ENCODE peak calls at places on chromosomes 16 and 17, in four cellular contexts. U is HCT116, G is K562, F is HepG2. V is an unnamed sample.

GRCh38 chr17:20089795-20090547 is 80.8 kb downstream of the SPECC1 start:
- DNase-seq in U (no peak), G (no peak), F (no peak), V (no peak)

GRCh38 chr16:66315210-66315825 is 51.2 kb upstream of the CDH5 start:
- DNase-seq in U (peak; percentile 54), G (peak; percentile 74), F (peak; percentile 69), V (peak; percentile 47)

GRCh38 chr16:82755570-82756282 is 129.0 kb downstream of the CDH13 start:
- DNase-seq in U (no peak), G (no peak), F (no peak), V (no peak)

GRCh38 chr17:19461139-19461538 is 50.1 kb downstream of the RNF112 start:
- DNase-seq in U (no peak), G (no peak), F (no peak), V (no peak)

GRCh38 chr17:50979524-50979927 is 113.4 kb upstream of the TOB1 start:
- DNase-seq in U (no peak), G (peak; percentile 39), F (peak; percentile 74), V (no peak)

GRCh38 chr17:8015957-8016631 is 13.7 kb downstream of the GUCY2D start:
- DNase-seq in U (no peak), G (peak; percentile 15), F (no peak), V (no peak)

GRCh38 chr17:57410169-57410568 is 153.8 kb downstream of the MSI2 start:
- DNase-seq in U (no peak), G (no peak), F (no peak), V (no peak)

GRCh38 chr17:48131216-48131824 is 23.8 kb downstream of the SNX11 start:
- DNase-seq in U (peak; percentile 80), G (peak; percentile 81), F (peak; percentile 74), V (peak; percentile 53)

GRCh38 chr17:3557768-3558583 is at the start of gene TRPV3:
- DNase-seq in U (peak; percentile 21), G (peak; percentile 70), F (no peak), V (no peak)

GRCh38 chr16:87575027-87575804 is 27.1 kb upstream of the JPH3 start:
- DNase-seq in U (no peak), G (peak; percentile 48), F (no peak), V (no peak)

GRCh38 chr17:28796062-28796461 is 46.5 kb downstream of the FAM222B start:
- DNase-seq in U (no peak), G (no peak), F (no peak), V (no peak)

GRCh38 chr17:64323774-64324173 is 60.7 kb upstream of the TEX2 start:
- DNase-seq in U (no peak), G (no peak), F (no peak), V (no peak)

GRCh38 chr17:82884923-82885322 is 45.1 kb upstream of the ZNF750 start:
- DNase-seq in U (no peak), G (no peak), F (no peak), V (no peak)

GRCh38 chr16:77299395-77299794 is 100.2 kb downstream of the SYCE1L start:
- DNase-seq in U (no peak), G (no peak), F (no peak), V (no peak)

GRCh38 chr17:73586153-73586906 is 57.9 kb downstream of the SDK2 start:
- DNase-seq in U (no peak), G (no peak), F (no peak), V (no peak)

GRCh38 chr16:49468611-49469322 is 95.2 kb downstream of the C16orf78 start:
- DNase-seq in U (no peak), G (no peak), F (no peak), V (no peak)

GRCh38 chr16:2016407-2016922 is 3.1 kb upstream of the NPW start:
- DNase-seq in U (no peak), G (no peak), F (peak; percentile 41), V (no peak)

GRCh38 chr17:17387461-17388362 is 84.5 kb downstream of the NT5M start:
- DNase-seq in U (peak; percentile 90), G (peak; percentile 18), F (peak; percentile 77), V (no peak)

GRCh38 chr17:45313419-45313771 is 3.4 kb downstream of the MAP3K14 start:
- DNase-seq in U (no peak), G (no peak), F (no peak), V (no peak)

GRCh38 chr16:15752717-15753488 is 102.9 kb downstream of the NDE1 start:
- DNase-seq in U (no peak), G (no peak), F (no peak), V (no peak)

GRCh38 chr17:82823004-82823403 is 16.8 kb downstream of the ZNF750 start:
- DNase-seq in U (no peak), G (peak; percentile 30), F (peak; percentile 15), V (no peak)

GRCh38 chr17:17057057-17057551 is 14.8 kb downstream of the MPRIP start:
- DNase-seq in U (no peak), G (no peak), F (no peak), V (no peak)

GRCh38 chr16:31386157-31386984 is 6.8 kb upstream of the ITGAD start:
- DNase-seq in U (peak; percentile 54), G (peak; percentile 25), F (no peak), V (peak; percentile 33)

GRCh38 chr16:55146939-55147338 is 177.1 kb upstream of the IRX6 start:
- DNase-seq in U (no peak), G (no peak), F (no peak), V (no peak)

GRCh38 chr16:77596243-77596642 is 126.1 kb upstream of the NUDT7 start:
- DNase-seq in U (no peak), G (no peak), F (no peak), V (no peak)

GRCh38 chr16:25289466-25289865 is 31.8 kb upstream of the ZKSCAN2 start:
- DNase-seq in U (no peak), G (no peak), F (no peak), V (no peak)

GRCh38 chr16:51577621-51578303 is 426.7 kb upstream of the SALL1 start:
- DNase-seq in U (no peak), G (no peak), F (no peak), V (no peak)

GRCh38 chr16:87417511-87417910 is 25.4 kb downstream of the MAP1LC3B start:
- DNase-seq in U (no peak), G (no peak), F (no peak), V (no peak)

GRCh38 chr16:72857841-72858594 is 189.9 kb downstream of the ZFHX3 start:
- DNase-seq in U (no peak), G (no peak), F (no peak), V (no peak)

GRCh38 chr16:88681084-88681680 is 5.1 kb downstream of the SNAI3 start:
- DNase-seq in U (no peak), G (peak; percentile 72), F (peak; percentile 60), V (no peak)

GRCh38 chr16:88680554-88681083 is 5.7 kb downstream of the SNAI3 start:
- DNase-seq in U (no peak), G (no peak), F (no peak), V (no peak)

GRCh38 chr16:88684569-88685155 is 1.6 kb downstream of the SNAI3 start:
- DNase-seq in U (no peak), G (no peak), F (no peak), V (no peak)

GRCh38 chr16:88678224-88678979 is 7.9 kb downstream of the SNAI3 start:
- DNase-seq in U (no peak), G (no peak), F (no peak), V (no peak)

DNA sequence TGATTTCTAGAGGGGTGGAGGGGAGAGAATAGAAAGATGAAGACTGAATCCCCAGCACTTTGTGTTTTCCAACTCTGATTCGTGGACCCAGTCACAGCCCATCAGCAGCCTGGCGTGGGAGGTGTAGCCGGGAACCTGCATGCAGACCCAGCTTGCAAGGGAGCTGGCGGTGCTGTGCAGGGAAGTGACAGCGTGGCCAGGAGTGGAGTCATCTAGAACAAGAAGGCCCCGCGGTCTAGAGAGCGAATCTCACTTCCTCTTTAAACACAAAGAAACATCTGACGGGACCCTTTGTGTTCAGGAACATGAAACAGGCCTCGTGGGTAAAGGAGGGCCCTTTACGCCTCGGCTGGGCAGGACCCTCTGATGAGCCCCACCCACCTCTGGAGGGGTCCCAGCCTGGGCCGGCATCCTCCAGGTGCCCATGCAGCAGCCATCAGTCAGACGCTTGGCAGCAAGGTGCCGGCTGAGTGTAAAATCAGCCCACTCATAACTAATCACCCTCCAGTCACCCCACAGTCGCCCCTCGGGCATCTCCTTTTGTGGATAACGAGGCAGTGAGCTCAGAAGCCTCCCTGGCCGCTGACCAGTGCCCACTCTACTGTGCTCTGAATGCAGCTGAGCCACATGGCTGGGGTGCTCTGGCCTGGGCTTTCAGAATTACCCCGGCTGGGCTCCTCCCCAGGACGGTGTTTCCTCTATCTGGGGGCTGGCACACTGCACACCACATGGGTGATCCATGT is 4.4 kb downstream of the SNAI3 start:
- DNase-seq in U (no peak), G (no peak), F (no peak), V (no peak)
- TF ChIP-seq POLR2AphosphoS5 in U (no peak), G (no peak), F (no peak), V (no peak)

DNA sequence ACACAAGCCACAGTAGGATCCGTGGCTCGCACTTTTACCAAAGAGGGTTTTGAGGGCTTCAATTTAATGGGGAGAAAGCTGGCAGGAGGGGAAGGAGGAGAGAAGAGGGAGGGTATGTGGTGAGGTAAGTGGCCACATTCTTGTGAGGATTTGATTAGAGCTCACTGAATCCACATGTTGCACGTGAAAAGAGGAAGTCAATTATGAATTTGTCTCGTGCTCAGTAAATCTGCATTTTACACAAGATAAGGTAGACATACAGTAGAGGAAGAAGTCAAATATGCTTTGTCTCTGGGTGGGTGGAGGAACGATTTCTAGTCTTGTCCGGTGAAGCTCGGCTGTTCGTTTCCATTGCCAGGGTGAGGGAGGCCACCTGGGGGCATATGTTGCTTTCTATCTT is 862 bp downstream of the ZNF232 start:
- DNase-seq in U (no peak), G (peak; percentile 29), F (peak; percentile 10), V (no peak)
- TF ChIP-seq TCF7L2 in U (no peak), G (no peak), F (no peak), V (no peak)

GRCh38 chr16:89921699-89922476 is 1.3 kb upstream of the TUBB3 start:
- DNase-seq in U (peak; percentile 78), G (peak; percentile 93), F (peak; percentile 85), V (no peak)
- TF ChIP-seq REST in U (no peak), G (no peak), F (no peak), V (no peak)

DNA sequence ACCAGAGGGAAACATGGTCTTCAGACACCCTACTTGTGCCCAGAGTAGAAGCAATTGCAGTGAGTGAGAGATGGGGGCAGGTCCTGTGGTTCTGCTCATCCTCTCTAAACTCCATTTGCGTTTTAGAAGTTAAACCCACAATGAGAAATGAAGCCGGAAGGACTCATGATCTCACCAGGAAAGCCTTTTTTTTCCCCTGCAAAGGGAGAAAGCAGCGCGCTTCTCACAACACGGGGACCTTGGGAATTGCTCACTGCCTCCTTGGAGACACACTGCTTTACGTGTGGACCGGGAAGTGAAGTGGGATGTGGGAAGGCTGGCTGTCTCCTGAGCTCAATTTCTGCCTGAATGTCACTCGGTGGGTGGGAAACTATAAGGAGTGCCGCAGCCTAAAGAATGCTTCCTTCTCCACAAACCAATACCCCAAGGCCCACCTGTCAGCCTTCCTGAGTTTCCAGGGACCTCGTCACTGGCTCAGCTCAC is 365.5 kb downstream of the XYLT1 start:
- DNase-seq in U (no peak), G (no peak), F (no peak), V (no peak)
- TF ChIP-seq POLR2AphosphoS5 in U (no peak), G (no peak), F (no peak), V (no peak)

GRCh38 chr17:80848449-80849102 is 143.1 kb upstream of the CHMP6 start:
- DNase-seq in U (no peak), G (no peak), F (no peak), V (no peak)
- TF ChIP-seq TCF7L2 in U (no peak), G (no peak), F (no peak), V (no peak)